ENCODE peak calls at places on chromosomes 5 and 9, in five cellular contexts. N, H, P, O and I are unnamed samples.

GRCh38 chr5:67591491-67591890 is 394.9 kb upstream of the CD180 start:
- DNase-seq in O (no peak), P (no peak), N (no peak), H (no peak), I (no peak)

GRCh38 chr5:44574626-44575025 is 185.4 kb upstream of the FGF10 start:
- DNase-seq in N (no peak), H (no peak), P (no peak), O (no peak), I (no peak)

GRCh38 chr5:57277085-57277484 is 103.2 kb downstream of the GPBP1 start:
- DNase-seq in H (no peak), O (peak; percentile 23), P (no peak), N (no peak), I (peak; percentile 39)

GRCh38 chr9:124399323-124399962 is 15.8 kb downstream of the PSMB7 start:
- DNase-seq in H (no peak), N (peak; percentile 49), O (peak; percentile 52), P (peak; percentile 54), I (no peak)

GRCh38 chr5:174159327-174160247 is 114.1 kb downstream of the NSG2 start:
- DNase-seq in O (no peak), H (peak; percentile 9), P (no peak), N (no peak), I (peak; percentile 9)

GRCh38 chr5:16456103-16456832 is 9.3 kb downstream of the ZNF622 start:
- DNase-seq in P (no peak), N (peak; percentile 76), H (no peak), O (peak; percentile 88), I (peak; percentile 91)

GRCh38 chr5:144307726-144308125 is 137.1 kb downstream of the KCTD16 start:
- DNase-seq in P (no peak), O (no peak), N (no peak), H (no peak), I (no peak)

GRCh38 chr9:126171641-126172040 is 155.0 kb upstream of the MVB12B start:
- DNase-seq in P (no peak), O (no peak), H (no peak), N (no peak), I (no peak)

GRCh38 chr5:1295650-1296037 is 776 bp upstream of the TERT start:
- DNase-seq in H (no peak), N (no peak), O (no peak), P (no peak), I (no peak)

GRCh38 chr5:149959406-149960236 is 937 bp upstream of the SLC26A2 start:
- DNase-seq in P (peak; percentile 39), N (no peak), O (peak; percentile 93), H (no peak), I (no peak)

GRCh38 chr5:181281077-181281983 is 20.4 kb upstream of the TRIM52 start:
- DNase-seq in P (peak; percentile 94), N (peak; percentile 93), H (peak; percentile 91), O (peak; percentile 99), I (peak; percentile 95)

GRCh38 chr5:160378325-160378724 is 7.9 kb upstream of the C1QTNF2 start:
- DNase-seq in H (no peak), N (no peak), O (no peak), P (no peak), I (no peak)

GRCh38 chr5:160379485-160379884 is 9.1 kb upstream of the C1QTNF2 start:
- DNase-seq in P (no peak), H (no peak), O (no peak), N (no peak), I (peak; percentile 66)

GRCh38 chr5:160370713-160371034 is 248 bp upstream of the C1QTNF2 start:
- DNase-seq in O (no peak), P (no peak), N (no peak), H (no peak), I (no peak)

GRCh38 chr5:160380041-160380440 is 9.6 kb upstream of the C1QTNF2 start:
- DNase-seq in O (no peak), N (no peak), P (no peak), H (no peak), I (peak; percentile 60)

GRCh38 chr5:160375166-160375565 is 4.7 kb upstream of the C1QTNF2 start:
- DNase-seq in P (no peak), H (no peak), O (peak; percentile 46), N (no peak), I (no peak)
- H2BK12ac ChIP-seq in P (no peak overlapping the region), H (no peak overlapping the region), O (no peak overlapping the region), N (no peak overlapping the region), I (no peak overlapping the region)

GRCh38 chr9:9212963-9213362 is 1399.8 kb downstream of the PTPRD start:
- DNase-seq in O (no peak), H (no peak), N (no peak), P (no peak), I (no peak)
- H2BK12ac ChIP-seq in O (no peak overlapping the region), H (no peak overlapping the region), N (no peak overlapping the region), P (no peak overlapping the region), I (no peak overlapping the region)

DNA sequence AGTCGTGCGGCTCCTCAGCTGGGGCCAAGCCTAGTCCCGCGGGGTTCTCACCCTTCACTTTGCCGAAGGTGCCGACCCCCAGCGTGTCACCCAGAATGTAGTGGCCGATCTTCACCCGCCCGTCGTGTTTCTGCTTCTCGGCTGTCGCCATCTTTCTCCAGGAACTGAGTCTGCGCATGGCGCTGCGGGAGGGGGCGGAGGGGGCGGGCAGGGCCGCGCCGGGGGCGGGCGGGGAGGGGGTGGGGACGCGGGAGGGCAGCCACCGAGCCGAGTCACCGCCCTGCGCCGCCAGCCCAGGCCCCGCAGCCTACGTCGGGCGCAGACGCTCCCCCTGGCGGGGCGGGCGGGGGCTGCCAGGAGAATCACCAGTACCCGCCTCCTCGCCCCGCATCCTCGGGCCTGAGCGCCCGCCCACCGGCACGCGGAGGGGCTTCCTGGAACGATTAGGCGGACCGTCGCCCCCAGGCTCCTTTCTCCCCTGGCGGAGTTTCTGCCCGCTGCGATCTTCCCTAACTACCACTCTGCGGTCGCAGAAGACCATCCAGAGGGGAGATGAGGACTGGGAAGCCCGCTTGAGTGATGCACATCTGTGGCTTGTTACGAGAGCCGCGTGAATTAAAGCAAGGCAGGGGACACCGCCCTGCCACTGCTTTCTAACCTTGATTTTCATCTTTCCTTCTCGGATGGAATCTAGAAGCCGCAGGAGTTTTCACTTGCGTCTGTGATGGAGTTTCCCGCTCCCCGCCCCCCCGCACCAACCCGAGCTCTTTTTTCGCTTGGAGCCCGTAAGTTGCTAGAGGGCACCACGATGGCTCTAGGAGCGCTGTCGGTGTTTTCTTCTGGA is at the start of gene PRKAA1:
- DNase-seq in P (peak; percentile 93), N (peak; percentile 86), H (peak; percentile 58), O (peak; percentile 88), I (peak; percentile 92)
- H2BK12ac ChIP-seq in P (no peak within 1 kb of the TSS), N (no peak within 1 kb of the TSS), H (peak within 1 kb of the TSS; percentile 97), O (no peak within 1 kb of the TSS), I (peak within 1 kb of the TSS; percentile 45)

DNA sequence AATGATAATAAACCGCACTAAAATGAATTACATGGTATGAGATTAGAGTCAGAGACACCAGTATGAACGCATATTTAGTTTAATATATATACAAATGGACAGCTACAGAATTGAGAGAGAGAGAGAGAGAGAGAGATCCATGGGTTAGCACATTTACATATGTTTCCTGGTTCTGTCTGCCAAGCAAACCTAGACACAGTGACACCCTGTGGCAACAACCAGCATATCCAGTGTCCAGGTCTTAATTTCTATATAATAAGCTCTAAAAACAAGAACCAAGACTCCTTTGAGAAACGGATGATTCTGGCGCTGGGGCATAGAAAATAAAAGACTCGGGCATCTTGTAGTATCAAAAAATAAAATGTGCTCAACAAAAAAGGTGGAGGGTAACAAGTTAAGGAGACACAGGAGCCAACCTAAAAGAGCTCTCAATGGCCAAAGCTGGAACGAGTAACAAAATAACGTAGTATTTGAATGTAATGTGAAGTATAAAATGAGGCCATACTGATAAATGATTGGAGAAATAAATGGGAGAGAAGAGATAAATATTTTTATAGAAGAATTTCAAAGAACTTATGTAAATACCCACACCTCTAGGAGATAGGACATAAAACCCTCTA is 84.5 kb downstream of the RFX3 start:
- DNase-seq in O (peak; percentile 71), H (no peak), N (no peak), P (peak; percentile 42), I (peak; percentile 66)
- H2BK12ac ChIP-seq in O (no peak overlapping the region), H (no peak overlapping the region), N (no peak overlapping the region), P (no peak overlapping the region), I (no peak overlapping the region)

GRCh38 chr9:120913673-120914266 is 12.8 kb downstream of the TRAF1 start:
- DNase-seq in P (no peak), H (no peak), O (no peak), N (peak; percentile 44), I (no peak)
- H2BK12ac ChIP-seq in P (no peak overlapping the region), H (no peak overlapping the region), O (no peak overlapping the region), N (no peak overlapping the region), I (no peak overlapping the region)

DNA sequence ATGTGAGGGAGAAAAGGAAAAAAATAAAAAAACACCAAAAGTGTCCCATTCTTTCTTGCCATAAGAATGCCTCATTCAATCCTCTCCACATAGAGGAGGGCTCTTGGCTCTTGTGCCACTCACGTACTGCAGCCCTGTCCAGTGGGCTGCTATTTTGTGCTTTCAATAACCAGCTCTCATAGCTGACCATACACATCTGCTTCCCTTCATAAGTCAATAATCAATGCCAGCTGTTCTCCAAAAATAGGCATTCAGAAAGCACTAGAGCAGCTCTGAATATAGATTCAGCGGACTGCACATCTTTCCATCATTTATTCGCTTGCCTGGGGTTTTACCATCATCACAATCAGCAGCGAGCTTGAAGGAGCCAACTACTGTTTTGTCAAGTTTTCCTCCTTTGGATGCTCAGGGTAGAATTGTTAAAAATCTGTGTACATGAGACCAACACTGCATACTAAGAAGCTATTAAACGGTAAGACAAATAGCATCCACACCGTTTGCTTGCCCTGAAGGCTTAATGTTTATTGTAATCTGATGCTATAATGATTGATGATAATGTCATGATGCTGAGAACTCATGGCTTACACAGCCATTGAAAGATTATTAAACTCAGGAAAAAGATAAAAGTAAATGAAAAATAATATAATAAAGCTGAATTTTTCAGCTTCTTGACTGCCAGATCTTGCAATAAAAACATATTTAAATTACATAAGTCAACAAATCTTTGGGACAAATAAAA is 80.0 kb downstream of the OXCT1 start:
- DNase-seq in N (no peak), P (no peak), O (no peak), H (no peak), I (no peak)
- H2BK12ac ChIP-seq in N (no peak overlapping the region), P (no peak overlapping the region), O (no peak overlapping the region), H (no peak overlapping the region), I (peak overlapping the region; percentile 30)

DNA sequence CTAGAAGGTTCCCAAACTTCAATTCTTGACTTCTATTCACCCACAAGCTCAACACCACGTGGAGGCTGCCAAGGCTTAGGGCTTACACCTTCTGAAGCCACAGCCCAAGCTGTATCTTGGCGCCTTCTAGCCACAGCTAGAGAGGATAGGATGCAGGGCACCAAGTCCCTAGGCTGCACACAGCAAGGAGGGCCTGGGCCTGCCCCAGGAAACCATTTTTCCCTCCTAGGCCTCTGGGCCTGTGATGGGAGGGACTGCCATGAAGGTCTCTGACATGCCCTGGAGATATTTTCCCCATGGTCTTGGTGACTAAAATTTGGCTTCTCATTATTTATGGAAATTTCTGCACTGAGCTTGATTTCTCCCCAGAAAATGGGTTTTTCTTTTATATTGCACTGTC is 112.5 kb downstream of the CPLANE1 start:
- DNase-seq in N (no peak), P (no peak), H (no peak), O (no peak), I (no peak)
- H2BK12ac ChIP-seq in N (no peak overlapping the region), P (no peak overlapping the region), H (no peak overlapping the region), O (no peak overlapping the region), I (no peak overlapping the region)